ENCODE peak calls at places on chromosome 10, in six cellular contexts. S is ELR; U is substantia nigra; C is activated T-helper 1 cell treated with anti-CD3 and anti-CD28 coated beads, Interleukin-2, amount 50 U/mL, for 16 hours; D is HTR-8/SVneo; H is nephron progenitor cell. J is an unnamed sample.

GRCh38 chr10:133455196-133455595 is 1.5 kb downstream of the SCART1 start:
- DNase-seq in S (no peak), U (no peak), C (no peak), D (no peak), H (no peak), J (no peak)

GRCh38 chr10:86443069-86443468 is 76.5 kb upstream of the GRID1 start:
- DNase-seq in S (peak), U (no peak), C (no peak), D (no peak), H (no peak), J (no peak)

GRCh38 chr10:64394744-64395143 is 873.5 kb downstream of the REEP3 start:
- DNase-seq in S (no peak), U (no peak), C (no peak), D (no peak), H (no peak), J (no peak)

GRCh38 chr10:86374664-86375063 is 8.1 kb upstream of the GRID1 start:
- DNase-seq in S (no peak), U (no peak), C (no peak), D (no peak), H (no peak), J (no peak)

GRCh38 chr10:124611738-124612137 is 132.4 kb downstream of the FAM53B start:
- DNase-seq in S (no peak), U (no peak), C (no peak), D (no peak), H (no peak), J (peak)

GRCh38 chr10:113060221-113061053 is 110.4 kb downstream of the TCF7L2 start:
- DNase-seq in S (no peak), U (peak), C (no peak), D (no peak), H (no peak), J (peak)

GRCh38 chr10:14723052-14723689 is 51.5 kb downstream of the FAM107B start:
- DNase-seq in S (no peak), U (no peak), C (no peak), D (no peak), H (no peak), J (no peak)

GRCh38 chr10:21364196-21365114 is 161.0 kb downstream of the SKIDA1 start:
- DNase-seq in S (peak), U (no peak), C (no peak), D (peak), H (peak), J (no peak)

J was measured in DND-41.